ENCODE peak calls at places on chromosomes 12 and 14, in eight cellular contexts. One of them, this sample, is unnamed.

GRCh38 chr12:111197545-111197944 is 171.3 kb downstream of the PHETA1 start:
- DNase-seq in astrocyte of the spinal cord: no peak
- DNase-seq in testis: no peak
- DNase-seq in BE2C: no peak
- DNase-seq in fibroblast of the aortic adventitia: no peak
- DNase-seq in fibroblast of pulmonary artery: no peak
- DNase-seq in HCT116: no peak
- DNase-seq in colonic mucosa: no peak
- DNase-seq in this sample: no peak

GRCh38 chr12:131536337-131536736 is 174.6 kb upstream of the SFSWAP start:
- DNase-seq in astrocyte of the spinal cord: no peak
- DNase-seq in testis: no peak
- DNase-seq in BE2C: no peak
- DNase-seq in fibroblast of the aortic adventitia: no peak
- DNase-seq in fibroblast of pulmonary artery: no peak
- DNase-seq in HCT116: no peak
- DNase-seq in colonic mucosa: no peak
- DNase-seq in this sample: no peak

GRCh38 chr12:121872546-121873223 is 14.0 kb upstream of the HPD start:
- DNase-seq in astrocyte of the spinal cord: peak
- DNase-seq in testis: no peak
- DNase-seq in BE2C: peak
- DNase-seq in fibroblast of the aortic adventitia: peak
- DNase-seq in fibroblast of pulmonary artery: peak
- DNase-seq in HCT116: no peak
- DNase-seq in colonic mucosa: peak
- DNase-seq in this sample: peak

GRCh38 chr12:57143454-57143853 is 4.0 kb downstream of the LRP1-AS start:
- DNase-seq in astrocyte of the spinal cord: no peak
- DNase-seq in testis: no peak
- DNase-seq in BE2C: no peak
- DNase-seq in fibroblast of the aortic adventitia: no peak
- DNase-seq in fibroblast of pulmonary artery: no peak
- DNase-seq in HCT116: no peak
- DNase-seq in colonic mucosa: no peak
- DNase-seq in this sample: no peak

GRCh38 chr14:101248840-101249675 is 312.2 kb upstream of the DIO3 start:
- DNase-seq in astrocyte of the spinal cord: no peak
- DNase-seq in testis: no peak
- DNase-seq in BE2C: no peak
- DNase-seq in fibroblast of the aortic adventitia: no peak
- DNase-seq in fibroblast of pulmonary artery: no peak
- DNase-seq in HCT116: no peak
- DNase-seq in colonic mucosa: peak
- DNase-seq in this sample: no peak

GRCh38 chr12:130405332-130405731 is 67.6 kb downstream of the PIWIL1 start:
- DNase-seq in astrocyte of the spinal cord: no peak
- DNase-seq in testis: no peak
- DNase-seq in BE2C: no peak
- DNase-seq in fibroblast of the aortic adventitia: no peak
- DNase-seq in fibroblast of pulmonary artery: no peak
- DNase-seq in HCT116: no peak
- DNase-seq in colonic mucosa: no peak
- DNase-seq in this sample: no peak

GRCh38 chr12:94074970-94075695 is 73.2 kb upstream of the PLXNC1 start:
- DNase-seq in astrocyte of the spinal cord: peak
- DNase-seq in testis: peak
- DNase-seq in BE2C: peak
- DNase-seq in fibroblast of the aortic adventitia: peak
- DNase-seq in fibroblast of pulmonary artery: peak
- DNase-seq in HCT116: peak
- DNase-seq in colonic mucosa: peak
- DNase-seq in this sample: peak

GRCh38 chr14:102182190-102182589 is 42.5 kb downstream of the WDR20 start:
- DNase-seq in astrocyte of the spinal cord: peak
- DNase-seq in testis: no peak
- DNase-seq in BE2C: no peak
- DNase-seq in fibroblast of the aortic adventitia: peak
- DNase-seq in fibroblast of pulmonary artery: peak
- DNase-seq in HCT116: no peak
- DNase-seq in colonic mucosa: no peak
- DNase-seq in this sample: peak

GRCh38 chr14:39107624-39108023 is 4.6 kb upstream of the SEC23A start:
- DNase-seq in astrocyte of the spinal cord: peak
- DNase-seq in testis: no peak
- DNase-seq in BE2C: no peak
- DNase-seq in fibroblast of the aortic adventitia: peak
- DNase-seq in fibroblast of pulmonary artery: peak
- DNase-seq in HCT116: no peak
- DNase-seq in colonic mucosa: no peak
- DNase-seq in this sample: no peak

GRCh38 chr14:95480109-95480886 is 36.2 kb downstream of the SYNE3 start:
- DNase-seq in astrocyte of the spinal cord: no peak
- DNase-seq in testis: peak
- DNase-seq in BE2C: no peak
- DNase-seq in fibroblast of the aortic adventitia: peak
- DNase-seq in fibroblast of pulmonary artery: peak
- DNase-seq in HCT116: no peak
- DNase-seq in colonic mucosa: no peak
- DNase-seq in this sample: no peak

GRCh38 chr14:70188608-70189540 is at the start of gene SLC8A3:
- DNase-seq in astrocyte of the spinal cord: peak
- DNase-seq in testis: peak
- DNase-seq in BE2C: peak
- DNase-seq in fibroblast of the aortic adventitia: peak
- DNase-seq in fibroblast of pulmonary artery: peak
- DNase-seq in HCT116: no peak
- DNase-seq in colonic mucosa: peak
- DNase-seq in this sample: no peak

GRCh38 chr12:120470150-120470817 is 736 bp upstream of the SRSF9 start:
- DNase-seq in astrocyte of the spinal cord: no peak
- DNase-seq in testis: peak
- DNase-seq in BE2C: no peak
- DNase-seq in fibroblast of the aortic adventitia: peak
- DNase-seq in fibroblast of pulmonary artery: peak
- DNase-seq in HCT116: no peak
- DNase-seq in colonic mucosa: peak
- DNase-seq in this sample: no peak

GRCh38 chr12:48997719-48998496 is 1.3 kb downstream of the DDN start:
- DNase-seq in astrocyte of the spinal cord: no peak
- DNase-seq in testis: no peak
- DNase-seq in BE2C: peak
- DNase-seq in fibroblast of the aortic adventitia: no peak
- DNase-seq in fibroblast of pulmonary artery: no peak
- DNase-seq in HCT116: no peak
- DNase-seq in colonic mucosa: no peak
- DNase-seq in this sample: no peak

GRCh38 chr14:94649543-94650443 is 37.6 kb downstream of the SERPINA3 start:
- DNase-seq in astrocyte of the spinal cord: no peak
- DNase-seq in testis: no peak
- DNase-seq in BE2C: no peak
- DNase-seq in fibroblast of the aortic adventitia: no peak
- DNase-seq in fibroblast of pulmonary artery: no peak
- DNase-seq in HCT116: no peak
- DNase-seq in colonic mucosa: no peak
- DNase-seq in this sample: no peak

GRCh38 chr14:77140343-77140936 is 1.2 kb downstream of the ZDHHC22 start:
- DNase-seq in astrocyte of the spinal cord: no peak
- DNase-seq in testis: no peak
- DNase-seq in BE2C: no peak
- DNase-seq in fibroblast of the aortic adventitia: no peak
- DNase-seq in fibroblast of pulmonary artery: no peak
- DNase-seq in HCT116: no peak
- DNase-seq in colonic mucosa: no peak
- DNase-seq in this sample: no peak

GRCh38 chr14:24139272-24139934 is 2.0 kb downstream of the EMC9 start:
- DNase-seq in astrocyte of the spinal cord: no peak
- DNase-seq in testis: no peak
- DNase-seq in BE2C: no peak
- DNase-seq in fibroblast of the aortic adventitia: no peak
- DNase-seq in fibroblast of pulmonary artery: no peak
- DNase-seq in HCT116: no peak
- DNase-seq in colonic mucosa: no peak
- DNase-seq in this sample: no peak
- H3K4me3 ChIP-seq in astrocyte of the spinal cord: peak
- H3K4me3 ChIP-seq in testis: no peak
- H3K4me3 ChIP-seq in BE2C: peak
- H3K4me3 ChIP-seq in fibroblast of the aortic adventitia: peak
- H3K4me3 ChIP-seq in fibroblast of pulmonary artery: no peak
- H3K4me3 ChIP-seq in HCT116: peak
- H3K4me3 ChIP-seq in colonic mucosa: no peak
- H3K4me3 ChIP-seq in this sample: peak

DNA sequence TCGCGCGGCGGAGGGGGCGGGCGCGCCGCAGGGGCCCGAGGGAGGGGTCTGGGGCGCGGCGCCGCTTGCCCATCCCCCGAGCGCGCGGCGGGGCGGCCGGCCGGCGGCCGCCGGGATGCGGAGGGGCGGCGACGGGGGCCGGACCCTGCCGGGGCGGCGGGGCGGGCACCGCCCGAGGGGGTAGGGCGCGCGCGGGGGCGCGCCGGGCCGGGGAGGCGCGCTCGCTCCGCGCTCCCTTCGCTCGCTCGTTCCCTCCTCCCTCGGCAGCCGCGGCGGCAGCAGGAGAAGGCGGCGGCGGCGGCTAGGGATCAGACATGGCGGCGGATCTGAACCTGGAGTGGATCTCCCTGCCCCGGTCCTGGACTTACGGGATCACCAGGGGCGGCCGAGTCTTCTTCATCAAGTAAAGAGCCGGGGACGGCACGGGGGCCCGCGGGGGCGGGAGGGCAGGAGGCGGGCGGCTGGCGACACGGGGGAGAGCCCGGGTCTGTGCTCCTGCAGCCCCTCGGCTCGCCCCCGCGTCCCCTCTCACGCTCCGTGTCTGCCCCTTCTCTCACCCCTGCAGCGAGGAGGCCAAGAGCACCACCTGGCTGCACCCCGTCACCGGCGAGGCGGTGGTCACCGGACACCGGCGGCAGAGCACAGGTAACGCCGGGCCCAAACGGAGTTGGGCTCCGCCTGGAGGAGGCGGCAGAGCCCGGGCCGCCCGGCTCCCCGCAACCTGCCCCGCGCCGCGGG is at the start of gene PLEKHA5:
- DNase-seq in astrocyte of the spinal cord: peak
- DNase-seq in testis: peak
- DNase-seq in BE2C: peak
- DNase-seq in fibroblast of the aortic adventitia: peak
- DNase-seq in fibroblast of pulmonary artery: peak
- DNase-seq in HCT116: peak
- DNase-seq in colonic mucosa: peak
- DNase-seq in this sample: no peak
- TF ChIP-seq CTCF in astrocyte of the spinal cord: no peak
- TF ChIP-seq CTCF in testis: no peak
- TF ChIP-seq CTCF in BE2C: no peak
- TF ChIP-seq CTCF in fibroblast of the aortic adventitia: no peak
- TF ChIP-seq CTCF in fibroblast of pulmonary artery: no peak
- TF ChIP-seq CTCF in HCT116: no peak
- TF ChIP-seq CTCF in colonic mucosa: no peak
- TF ChIP-seq CTCF in this sample: no peak

GRCh38 chr12:104895405-104895804 is 62.7 kb downstream of the SLC41A2 start:
- DNase-seq in astrocyte of the spinal cord: no peak
- DNase-seq in testis: no peak
- DNase-seq in BE2C: no peak
- DNase-seq in fibroblast of the aortic adventitia: no peak
- DNase-seq in fibroblast of pulmonary artery: no peak
- DNase-seq in HCT116: no peak
- DNase-seq in colonic mucosa: no peak
- DNase-seq in this sample: no peak
- H3K4me3 ChIP-seq in astrocyte of the spinal cord: no peak
- H3K4me3 ChIP-seq in testis: no peak
- H3K4me3 ChIP-seq in BE2C: no peak
- H3K4me3 ChIP-seq in fibroblast of the aortic adventitia: no peak
- H3K4me3 ChIP-seq in fibroblast of pulmonary artery: no peak
- H3K4me3 ChIP-seq in HCT116: no peak
- H3K4me3 ChIP-seq in colonic mucosa: no peak
- H3K4me3 ChIP-seq in this sample: no peak

GRCh38 chr12:19285793-19286448 is 153.4 kb upstream of the AEBP2 start:
- DNase-seq in astrocyte of the spinal cord: no peak
- DNase-seq in testis: no peak
- DNase-seq in BE2C: no peak
- DNase-seq in fibroblast of the aortic adventitia: no peak
- DNase-seq in fibroblast of pulmonary artery: no peak
- DNase-seq in HCT116: no peak
- DNase-seq in colonic mucosa: no peak
- DNase-seq in this sample: no peak

GRCh38 chr12:19284658-19285057 is 154.6 kb upstream of the AEBP2 start:
- DNase-seq in astrocyte of the spinal cord: no peak
- DNase-seq in testis: no peak
- DNase-seq in BE2C: no peak
- DNase-seq in fibroblast of the aortic adventitia: no peak
- DNase-seq in fibroblast of pulmonary artery: no peak
- DNase-seq in HCT116: no peak
- DNase-seq in colonic mucosa: no peak
- DNase-seq in this sample: no peak

GRCh38 chr12:19287302-19287701 is 152.0 kb upstream of the AEBP2 start:
- DNase-seq in astrocyte of the spinal cord: no peak
- DNase-seq in testis: no peak
- DNase-seq in BE2C: no peak
- DNase-seq in fibroblast of the aortic adventitia: peak
- DNase-seq in fibroblast of pulmonary artery: peak
- DNase-seq in HCT116: no peak
- DNase-seq in colonic mucosa: no peak
- DNase-seq in this sample: no peak

GRCh38 chr12:19288161-19288560 is 151.1 kb upstream of the AEBP2 start:
- DNase-seq in astrocyte of the spinal cord: no peak
- DNase-seq in testis: no peak
- DNase-seq in BE2C: no peak
- DNase-seq in fibroblast of the aortic adventitia: no peak
- DNase-seq in fibroblast of pulmonary artery: no peak
- DNase-seq in HCT116: no peak
- DNase-seq in colonic mucosa: no peak
- DNase-seq in this sample: no peak

GRCh38 chr12:19288603-19289244 is 150.6 kb upstream of the AEBP2 start:
- DNase-seq in astrocyte of the spinal cord: peak
- DNase-seq in testis: no peak
- DNase-seq in BE2C: no peak
- DNase-seq in fibroblast of the aortic adventitia: peak
- DNase-seq in fibroblast of pulmonary artery: peak
- DNase-seq in HCT116: peak
- DNase-seq in colonic mucosa: no peak
- DNase-seq in this sample: peak
- TF ChIP-seq CTCF in astrocyte of the spinal cord: peak
- TF ChIP-seq CTCF in testis: peak
- TF ChIP-seq CTCF in BE2C: peak
- TF ChIP-seq CTCF in fibroblast of the aortic adventitia: peak
- TF ChIP-seq CTCF in fibroblast of pulmonary artery: peak
- TF ChIP-seq CTCF in HCT116: peak
- TF ChIP-seq CTCF in colonic mucosa: peak
- TF ChIP-seq CTCF in this sample: peak

DNA sequence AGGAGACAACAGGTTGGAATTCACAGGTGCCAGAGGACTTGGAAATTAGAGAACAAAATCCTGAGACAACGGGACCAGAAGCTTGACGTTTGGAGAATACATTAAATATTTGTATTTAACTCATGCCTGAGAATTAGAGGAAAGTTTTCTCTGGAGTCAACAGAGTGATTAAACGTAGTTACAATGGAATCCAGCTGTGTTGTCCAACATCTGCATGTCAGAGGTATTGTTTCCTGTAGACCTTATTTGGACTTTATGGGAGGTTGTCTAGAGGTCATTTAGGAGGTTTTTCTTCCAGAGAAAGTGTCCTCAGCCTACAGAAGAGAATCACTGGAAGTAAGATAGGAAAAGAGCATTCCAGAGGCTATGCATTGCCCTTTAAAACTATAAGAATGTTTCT is 45.1 kb upstream of the RERGL start:
- DNase-seq in astrocyte of the spinal cord: no peak
- DNase-seq in testis: no peak
- DNase-seq in BE2C: no peak
- DNase-seq in fibroblast of the aortic adventitia: peak
- DNase-seq in fibroblast of pulmonary artery: peak
- DNase-seq in HCT116: no peak
- DNase-seq in colonic mucosa: no peak
- DNase-seq in this sample: no peak
- H3K4me3 ChIP-seq in astrocyte of the spinal cord: no peak
- H3K4me3 ChIP-seq in testis: no peak
- H3K4me3 ChIP-seq in BE2C: no peak
- H3K4me3 ChIP-seq in fibroblast of the aortic adventitia: peak
- H3K4me3 ChIP-seq in fibroblast of pulmonary artery: no peak
- H3K4me3 ChIP-seq in HCT116: no peak
- H3K4me3 ChIP-seq in colonic mucosa: no peak
- H3K4me3 ChIP-seq in this sample: no peak